ENCODE peak calls at places on chromosomes 2 and 18, in six cellular contexts. F is EL; T is H54; G is stimulated activated CD4-positive, alpha-beta T cell treated with anti-CD3 and anti-CD28 coated beads, Interleukin-1b, Interleukin-23, amount 100 ng/mL, for 48 hours; J is colonic mucosa; K is RPMI7951. I is an unnamed sample.

GRCh38 chr18:50895350-50896045 is 16.6 kb downstream of the ME2 start:
- DNase-seq in F (no peak), T (no peak), G (no peak), J (no peak), K (no peak), I (no peak)

GRCh38 chr2:99572380-99572779 is 82.6 kb upstream of the REV1 start:
- DNase-seq in F (peak), T (no peak), G (no peak), J (no peak), K (no peak), I (no peak)

GRCh38 chr2:237558918-237559645 is 7.3 kb upstream of the PRLH start:
- DNase-seq in F (peak), T (no peak), G (no peak), J (peak), K (peak), I (no peak)

GRCh38 chr2:218266316-218266979 is 3.5 kb downstream of the AAMP start:
- DNase-seq in F (no peak), T (no peak), G (no peak), J (no peak), K (no peak), I (no peak)

GRCh38 chr18:72762505-72763122 is 105.2 kb downstream of the NETO1 start:
- DNase-seq in F (peak), T (no peak), G (no peak), J (no peak), K (peak), I (peak)

GRCh38 chr2:206256711-206257110 is 17.8 kb upstream of the ZDBF2 start:
- DNase-seq in F (no peak), T (no peak), G (no peak), J (no peak), K (no peak), I (no peak)

GRCh38 chr2:226721541-226721940 is 78.1 kb downstream of the IRS1 start:
- DNase-seq in F (no peak), T (no peak), G (no peak), J (no peak), K (no peak), I (no peak)

GRCh38 chr2:185978634-185979405 is 240.2 kb downstream of the FSIP2 start:
- DNase-seq in F (peak), T (no peak), G (no peak), J (no peak), K (no peak), I (no peak)

GRCh38 chr2:206160124-206160806 is 570 bp downstream of the EEF1B2 start:
- DNase-seq in F (no peak), T (peak), G (peak), J (no peak), K (no peak), I (peak)

GRCh38 chr2:183684686-183685085 is 560.4 kb downstream of the NUP35 start:
- DNase-seq in F (no peak), T (no peak), G (no peak), J (no peak), K (no peak), I (no peak)

GRCh38 chr18:68725341-68725740 is 10.4 kb upstream of the TMX3 start:
- DNase-seq in F (no peak), T (no peak), G (no peak), J (no peak), K (peak), I (no peak)

GRCh38 chr2:27372937-27373336 is 2.5 kb downstream of the SNX17 start:
- DNase-seq in F (no peak), T (no peak), G (no peak), J (no peak), K (no peak), I (no peak)

GRCh38 chr18:21509062-21509461 is 91.4 kb downstream of the ESCO1 start:
- DNase-seq in F (no peak), T (no peak), G (no peak), J (no peak), K (no peak), I (no peak)

GRCh38 chr2:209985879-209986278 is 16.6 kb upstream of the RPE start:
- DNase-seq in F (no peak), T (no peak), G (no peak), J (no peak), K (no peak), I (no peak)

GRCh38 chr2:221420245-221420644 is 151.9 kb downstream of the EPHA4 start:
- DNase-seq in F (no peak), T (no peak), G (no peak), J (no peak), K (no peak), I (no peak)

GRCh38 chr18:14189858-14190257 is 57.6 kb upstream of the ZNF519 start:
- DNase-seq in F (peak), T (no peak), G (peak), J (no peak), K (peak), I (no peak)

GRCh38 chr2:10901565-10901964 is 10.2 kb upstream of the KCNF1 start:
- DNase-seq in F (no peak), T (no peak), G (no peak), J (no peak), K (no peak), I (no peak)

GRCh38 chr2:120397362-120397811 is 51.5 kb downstream of the INHBB start:
- DNase-seq in F (peak), T (peak), G (no peak), J (no peak), K (peak), I (no peak)

GRCh38 chr2:10042301-10043161 is 819 bp upstream of the KLF11 start:
- DNase-seq in F (peak), T (peak), G (no peak), J (peak), K (no peak), I (no peak)

GRCh38 chr2:228927028-228928010 is 343.8 kb downstream of the PID1 start:
- DNase-seq in F (peak), T (no peak), G (no peak), J (no peak), K (peak), I (no peak)

GRCh38 chr2:50547521-50547920 is 484.4 kb downstream of the NRXN1 start:
- DNase-seq in F (no peak), T (no peak), G (no peak), J (no peak), K (no peak), I (no peak)

GRCh38 chr2:143410097-143410897 is 281.1 kb downstream of the ARHGAP15 start:
- DNase-seq in F (no peak), T (no peak), G (no peak), J (no peak), K (no peak), I (no peak)

GRCh38 chr2:230439590-230439989 is 23.6 kb downstream of the SP100 start:
- DNase-seq in F (no peak), T (no peak), G (no peak), J (no peak), K (no peak), I (no peak)

GRCh38 chr2:169139145-169139544 is 69.8 kb downstream of the DHRS9 start:
- DNase-seq in F (no peak), T (no peak), G (no peak), J (no peak), K (no peak), I (no peak)